ENCODE peak calls at places on chromosomes 5 and 9, in six cellular contexts. Z is fibroblast of lung, C is cardiac muscle cell, K is mesendoderm, H is stomach, L is neuronal stem cell. S is an unnamed sample.
A peak's percentile ranks its signal among the peaks of the same experiment; 100 is the strongest.

GRCh38 chr5:159478950-159479349 is 148.7 kb upstream of the IL12B start:
- DNase-seq in Z (no peak), C (no peak), K (no peak), H (no peak), L (no peak), S (no peak)

GRCh38 chr5:139140631-139141071 is 57.5 kb downstream of the SIL1 start:
- DNase-seq in Z (peak; percentile 73), C (no peak), K (no peak), H (no peak), L (no peak), S (no peak)

GRCh38 chr5:122144236-122144635 is 14.9 kb downstream of the ZNF474 start:
- DNase-seq in Z (peak; percentile 35), C (no peak), K (no peak), H (no peak), L (no peak), S (no peak)

GRCh38 chr5:164487939-164488338 is 982.5 kb downstream of the MAT2B start:
- DNase-seq in Z (peak; percentile 54), C (no peak), K (no peak), H (no peak), L (no peak), S (no peak)

GRCh38 chr9:133992780-133993634 is 883 bp upstream of the VAV2 start:
- DNase-seq in Z (peak; percentile 89), C (peak; percentile 92), K (peak; percentile 75), H (peak; percentile 79), L (peak; percentile 70), S (peak; percentile 95)

GRCh38 chr5:56346044-56346710 is 113.0 kb upstream of the ANKRD55 start:
- DNase-seq in Z (no peak), C (no peak), K (no peak), H (no peak), L (no peak), S (no peak)

GRCh38 chr5:102903074-102903871 is 148.2 kb downstream of the PAM start:
- DNase-seq in Z (peak; percentile 66), C (no peak), K (no peak), H (no peak), L (no peak), S (no peak)

GRCh38 chr5:175728316-175728715 is 70.4 kb downstream of the HRH2 start:
- DNase-seq in Z (no peak), C (no peak), K (peak; percentile 83), H (no peak), L (no peak), S (no peak)

GRCh38 chr5:127615916-127616315 is 33.0 kb upstream of the CTXN3 start:
- DNase-seq in Z (peak; percentile 13), C (peak; percentile 26), K (no peak), H (no peak), L (no peak), S (no peak)

GRCh38 chr9:122742003-122742402 is at the start of gene OR1L6:
- DNase-seq in Z (no peak), C (no peak), K (no peak), H (no peak), L (no peak), S (no peak)

GRCh38 chr9:114446036-114446435 is 58.3 kb upstream of the AKNA start:
- DNase-seq in Z (peak; percentile 70), C (peak; percentile 68), K (no peak), H (no peak), L (no peak), S (no peak)

GRCh38 chr9:110130211-110130610 is 77.7 kb downstream of the C9orf152 start:
- DNase-seq in Z (no peak), C (no peak), K (no peak), H (no peak), L (no peak), S (no peak)

GRCh38 chr5:141186897-141187512 is at the start of gene PCDHB9:
- DNase-seq in Z (peak; percentile 3), C (peak; percentile 9), K (peak; percentile 73), H (no peak), L (no peak), S (no peak)

GRCh38 chr5:156819967-156820581 is 30.0 kb upstream of the PPP1R2B start:
- DNase-seq in Z (no peak), C (no peak), K (no peak), H (no peak), L (no peak), S (no peak)

GRCh38 chr9:88776717-88777497 is 214.4 kb upstream of the S1PR3 start:
- DNase-seq in Z (peak; percentile 94), C (peak; percentile 87), K (no peak), H (no peak), L (no peak), S (no peak)

GRCh38 chr9:33431420-33431819 is 16.0 kb downstream of the AQP3 start:
- DNase-seq in Z (peak; percentile 24), C (no peak), K (no peak), H (no peak), L (no peak), S (no peak)

GRCh38 chr9:70120834-70121510 is 77.3 kb downstream of the MAMDC2 start:
- DNase-seq in Z (peak; percentile 99), C (peak; percentile 87), K (peak; percentile 51), H (no peak), L (no peak), S (peak; percentile 84)

GRCh38 chr9:136769710-136770191 is 5.4 kb upstream of the LCN15 start:
- DNase-seq in Z (no peak), C (peak; percentile 21), K (peak; percentile 67), H (no peak), L (peak; percentile 52), S (no peak)

GRCh38 chr9:93646640-93647178 is 70.3 kb downstream of the PHF2 start:
- DNase-seq in Z (no peak), C (no peak), K (no peak), H (peak; percentile 18), L (no peak), S (peak; percentile 43)

GRCh38 chr9:126558051-126558665 is 55.6 kb upstream of the LMX1B start:
- DNase-seq in Z (peak; percentile 14), C (peak; percentile 54), K (peak; percentile 68), H (peak; percentile 80), L (peak; percentile 76), S (peak; percentile 78)

GRCh38 chr5:115475768-115476167 is 68.8 kb downstream of the FEM1C start:
- DNase-seq in Z (no peak), C (no peak), K (no peak), H (no peak), L (no peak), S (no peak)

GRCh38 chr9:131618071-131618479 is 72.8 kb downstream of the PRRT1B start:
- DNase-seq in Z (no peak), C (peak; percentile 41), K (no peak), H (peak; percentile 43), L (no peak), S (peak; percentile 83)

GRCh38 chr5:132674671-132675506 is 1.1 kb downstream of the IL4 start:
- DNase-seq in Z (peak; percentile 98), C (peak; percentile 94), K (no peak), H (no peak), L (no peak), S (no peak)

DNA sequence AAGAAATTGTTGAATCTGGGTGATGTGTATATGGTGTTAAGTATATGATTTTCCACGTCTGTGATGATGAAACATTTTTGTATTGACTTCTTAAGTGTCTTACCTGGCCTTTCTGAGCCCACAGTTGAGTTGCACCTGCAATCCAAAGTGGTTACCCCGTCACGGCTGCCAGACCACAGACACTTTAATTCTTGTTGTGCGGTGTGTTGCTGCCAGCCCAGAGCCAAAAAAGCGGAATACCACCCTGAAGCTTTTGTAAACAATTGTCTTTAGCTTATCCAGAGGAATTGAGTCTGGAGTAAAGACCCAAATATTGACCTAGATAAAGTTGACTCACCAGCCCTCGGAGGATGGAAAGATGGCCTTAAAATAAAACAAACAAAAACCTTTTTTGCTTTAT is 35.1 kb downstream of the MTAP start:
- DNase-seq in Z (peak; percentile 52), C (no peak), K (no peak), H (no peak), L (no peak), S (no peak)
- H3K27ac ChIP-seq in Z (peak overlapping the region; percentile 95), C (no peak overlapping the region), K (no peak overlapping the region), H (no peak overlapping the region), L (no peak overlapping the region), S (no peak overlapping the region)

DNA sequence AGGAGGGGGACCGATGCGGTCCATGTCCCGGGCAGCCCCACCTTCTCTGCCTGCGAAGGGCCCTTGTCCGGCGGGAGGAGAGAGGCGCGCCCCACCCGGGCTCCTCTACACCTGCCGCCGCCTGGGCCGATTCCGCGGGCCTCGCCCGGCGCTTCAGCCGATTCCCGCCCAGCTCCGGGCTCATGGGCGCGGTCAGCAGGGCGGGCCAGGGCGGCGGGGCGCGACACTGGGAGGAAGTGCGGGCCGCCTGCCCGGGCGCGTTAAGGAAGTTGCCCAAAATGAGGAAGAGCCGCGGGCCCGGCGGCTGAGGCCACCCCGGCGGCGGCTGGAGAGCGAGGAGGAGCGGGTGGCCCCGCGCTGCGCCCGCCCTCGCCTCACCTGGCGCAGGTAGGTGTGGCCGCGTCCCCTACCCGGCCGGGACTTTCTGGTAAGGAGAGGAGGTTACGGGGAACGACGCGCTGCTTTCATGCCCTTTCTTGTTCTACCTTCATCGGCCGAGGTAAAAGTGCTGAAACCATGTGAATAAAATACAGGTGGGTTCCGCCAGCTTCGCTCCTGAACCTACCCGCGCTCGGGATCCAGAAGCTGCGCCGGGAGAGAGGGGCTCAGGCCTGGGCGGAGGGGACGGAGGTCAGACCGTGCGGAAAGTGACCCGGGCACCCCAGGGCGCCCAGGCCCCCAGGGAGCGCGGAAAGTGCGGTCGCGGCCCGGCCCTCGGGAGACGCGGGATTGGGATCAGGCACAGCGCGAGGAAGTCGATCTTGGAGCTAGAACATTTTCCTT is at the start of gene SYK:
- DNase-seq in Z (no peak), C (no peak), K (peak; percentile 47), H (peak; percentile 79), L (no peak), S (peak; percentile 53)
- H3K4me3 ChIP-seq in Z (no peak within 1 kb of the TSS), C (peak within 1 kb of the TSS; percentile 31), K (peak within 1 kb of the TSS; percentile 47), H (peak within 1 kb of the TSS; percentile 51), L (peak within 1 kb of the TSS; percentile 71), S (peak within 1 kb of the TSS; percentile 8)

GRCh38 chr9:128061305-128061704 is 5.8 kb downstream of the NAIF1 start:
- DNase-seq in Z (no peak), C (no peak), K (no peak), H (no peak), L (no peak), S (no peak)

GRCh38 chr9:128066713-128067621 is at the start of gene NAIF1:
- DNase-seq in Z (peak; percentile 100), C (peak; percentile 100), K (peak; percentile 100), H (peak; percentile 97), L (peak; percentile 98), S (peak; percentile 98)

GRCh38 chr9:128065907-128066712 is 1.0 kb downstream of the NAIF1 start:
- DNase-seq in Z (no peak), C (no peak), K (no peak), H (no peak), L (no peak), S (peak; percentile 73)

GRCh38 chr9:128059365-128059983 is 7.6 kb downstream of the NAIF1 start:
- DNase-seq in Z (no peak), C (no peak), K (no peak), H (no peak), L (no peak), S (peak; percentile 36)

GRCh38 chr9:128062856-128063831 is 4.0 kb downstream of the NAIF1 start:
- DNase-seq in Z (no peak), C (no peak), K (no peak), H (no peak), L (no peak), S (no peak)
- H3K4me1 ChIP-seq in Z (peaks cover 11% of the 10 kb centered on the region), C (peaks cover 9% of the 10 kb centered on the region), K (peaks cover 11% of the 10 kb centered on the region), H (peaks cover 15% of the 10 kb centered on the region), L (peaks cover 4% of the 10 kb centered on the region), S (peaks cover 11% of the 10 kb centered on the region)

DNA sequence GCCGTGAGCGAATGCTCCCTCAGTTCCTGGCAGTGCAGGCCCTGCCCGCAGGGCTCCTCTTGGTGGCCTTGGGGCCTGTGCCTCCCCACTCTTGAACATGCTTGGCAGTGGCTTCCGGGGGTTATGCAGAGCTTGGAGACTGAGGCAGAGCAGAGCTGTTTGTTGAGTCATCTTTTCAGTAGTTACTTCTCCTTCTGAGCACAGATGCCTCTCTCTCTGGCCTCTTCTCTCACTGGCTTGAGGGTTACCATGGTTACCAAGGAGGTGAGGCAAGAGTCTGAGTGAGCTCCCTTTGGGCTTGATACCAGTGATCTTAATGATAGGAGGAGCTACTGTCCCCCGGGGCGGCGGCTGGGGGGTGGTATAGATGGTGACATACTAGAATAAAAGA is 110.9 kb downstream of the ARHGAP26 start:
- DNase-seq in Z (peak; percentile 81), C (peak; percentile 71), K (peak; percentile 95), H (no peak), L (peak; percentile 43), S (no peak)
- H3K27ac ChIP-seq in Z (no peak overlapping the region), C (no peak overlapping the region), K (no peak overlapping the region), H (no peak overlapping the region), L (no peak overlapping the region), S (peak overlapping the region; percentile 16)